ENCODE peak calls at places on chromosomes 7 and 10, in eight cellular contexts. One of them, this sample, is unnamed.

GRCh38 chr7:20218261-20218660 is 1.1 kb upstream of the MACC1 start:
- DNase-seq in mesothelial cell of epicardium: no peak
- DNase-seq in nephron progenitor cell: no peak
- DNase-seq in AG09319: no peak
- DNase-seq in astrocyte of the cerebellum: no peak
- DNase-seq in D721Med: no peak
- DNase-seq in omental fat pad: no peak
- DNase-seq in left ventricle myocardium inferior: no peak
- DNase-seq in this sample: no peak

GRCh38 chr10:99993994-99994689 is 15.6 kb downstream of the DNMBP start:
- DNase-seq in omental fat pad: no peak
- DNase-seq in D721Med: no peak
- DNase-seq in AG09319: peak; percentile 77
- DNase-seq in mesothelial cell of epicardium: no peak
- DNase-seq in left ventricle myocardium inferior: peak; percentile 25
- DNase-seq in nephron progenitor cell: no peak
- DNase-seq in astrocyte of the cerebellum: peak; percentile 79
- DNase-seq in this sample: no peak

GRCh38 chr7:46945328-46945727 is 636.6 kb downstream of the TNS3 start:
- DNase-seq in nephron progenitor cell: no peak
- DNase-seq in left ventricle myocardium inferior: no peak
- DNase-seq in mesothelial cell of epicardium: no peak
- DNase-seq in omental fat pad: no peak
- DNase-seq in astrocyte of the cerebellum: no peak
- DNase-seq in D721Med: peak; percentile 47
- DNase-seq in AG09319: no peak
- DNase-seq in this sample: no peak

GRCh38 chr7:149808311-149808710 is 29.9 kb upstream of the ZNF862 start:
- DNase-seq in omental fat pad: no peak
- DNase-seq in nephron progenitor cell: no peak
- DNase-seq in astrocyte of the cerebellum: no peak
- DNase-seq in left ventricle myocardium inferior: no peak
- DNase-seq in mesothelial cell of epicardium: no peak
- DNase-seq in AG09319: no peak
- DNase-seq in D721Med: no peak
- DNase-seq in this sample: no peak

GRCh38 chr7:92253251-92253650 is 7.5 kb downstream of the ANKIB1 start:
- DNase-seq in AG09319: no peak
- DNase-seq in astrocyte of the cerebellum: no peak
- DNase-seq in mesothelial cell of epicardium: no peak
- DNase-seq in omental fat pad: no peak
- DNase-seq in D721Med: no peak
- DNase-seq in left ventricle myocardium inferior: no peak
- DNase-seq in nephron progenitor cell: no peak
- DNase-seq in this sample: no peak

GRCh38 chr7:43764807-43765491 is 6.5 kb downstream of the BLVRA start:
- DNase-seq in D721Med: no peak
- DNase-seq in AG09319: no peak
- DNase-seq in left ventricle myocardium inferior: no peak
- DNase-seq in astrocyte of the cerebellum: no peak
- DNase-seq in mesothelial cell of epicardium: no peak
- DNase-seq in omental fat pad: no peak
- DNase-seq in nephron progenitor cell: no peak
- DNase-seq in this sample: no peak

GRCh38 chr10:131207176-131207575 is 104.3 kb downstream of the TCERG1L start:
- DNase-seq in omental fat pad: no peak
- DNase-seq in left ventricle myocardium inferior: no peak
- DNase-seq in AG09319: no peak
- DNase-seq in mesothelial cell of epicardium: peak; percentile 21
- DNase-seq in astrocyte of the cerebellum: no peak
- DNase-seq in nephron progenitor cell: no peak
- DNase-seq in D721Med: no peak
- DNase-seq in this sample: peak; percentile 14

GRCh38 chr7:95636140-95636539 is 39.8 kb upstream of the PDK4 start:
- DNase-seq in omental fat pad: no peak
- DNase-seq in astrocyte of the cerebellum: peak; percentile 24
- DNase-seq in mesothelial cell of epicardium: no peak
- DNase-seq in AG09319: no peak
- DNase-seq in nephron progenitor cell: no peak
- DNase-seq in D721Med: no peak
- DNase-seq in left ventricle myocardium inferior: no peak
- DNase-seq in this sample: no peak

GRCh38 chr10:35316346-35316967 is 19.9 kb upstream of the CCNY start:
- DNase-seq in omental fat pad: no peak
- DNase-seq in left ventricle myocardium inferior: no peak
- DNase-seq in AG09319: no peak
- DNase-seq in mesothelial cell of epicardium: no peak
- DNase-seq in astrocyte of the cerebellum: no peak
- DNase-seq in nephron progenitor cell: no peak
- DNase-seq in D721Med: no peak
- DNase-seq in this sample: no peak

GRCh38 chr7:139358541-139359365 is 941 bp upstream of the LUC7L2 start:
- DNase-seq in astrocyte of the cerebellum: peak; percentile 23
- DNase-seq in mesothelial cell of epicardium: no peak
- DNase-seq in omental fat pad: peak; percentile 56
- DNase-seq in AG09319: no peak
- DNase-seq in nephron progenitor cell: no peak
- DNase-seq in D721Med: no peak
- DNase-seq in left ventricle myocardium inferior: no peak
- DNase-seq in this sample: no peak

GRCh38 chr10:129969528-129970264 is 5.6 kb upstream of the EBF3 start:
- DNase-seq in nephron progenitor cell: peak; percentile 59
- DNase-seq in omental fat pad: no peak
- DNase-seq in D721Med: no peak
- DNase-seq in mesothelial cell of epicardium: no peak
- DNase-seq in astrocyte of the cerebellum: no peak
- DNase-seq in left ventricle myocardium inferior: no peak
- DNase-seq in AG09319: no peak
- DNase-seq in this sample: no peak

GRCh38 chr10:129967579-129968019 is 3.5 kb upstream of the EBF3 start:
- DNase-seq in astrocyte of the cerebellum: no peak
- DNase-seq in nephron progenitor cell: no peak
- DNase-seq in mesothelial cell of epicardium: no peak
- DNase-seq in D721Med: no peak
- DNase-seq in left ventricle myocardium inferior: no peak
- DNase-seq in omental fat pad: no peak
- DNase-seq in AG09319: no peak
- DNase-seq in this sample: no peak

GRCh38 chr10:129968020-129968861 is 4.2 kb upstream of the EBF3 start:
- DNase-seq in D721Med: no peak
- DNase-seq in nephron progenitor cell: peak; percentile 38
- DNase-seq in omental fat pad: no peak
- DNase-seq in AG09319: no peak
- DNase-seq in mesothelial cell of epicardium: no peak
- DNase-seq in astrocyte of the cerebellum: no peak
- DNase-seq in left ventricle myocardium inferior: no peak
- DNase-seq in this sample: no peak

GRCh38 chr10:129970404-129971364 is 6.6 kb upstream of the EBF3 start:
- DNase-seq in D721Med: no peak
- DNase-seq in astrocyte of the cerebellum: no peak
- DNase-seq in mesothelial cell of epicardium: no peak
- DNase-seq in nephron progenitor cell: peak; percentile 31
- DNase-seq in left ventricle myocardium inferior: no peak
- DNase-seq in omental fat pad: no peak
- DNase-seq in AG09319: no peak
- DNase-seq in this sample: no peak

GRCh38 chr10:129968937-129969527 is 5.0 kb upstream of the EBF3 start:
- DNase-seq in omental fat pad: no peak
- DNase-seq in left ventricle myocardium inferior: no peak
- DNase-seq in astrocyte of the cerebellum: no peak
- DNase-seq in nephron progenitor cell: peak; percentile 88
- DNase-seq in AG09319: no peak
- DNase-seq in D721Med: peak; percentile 59
- DNase-seq in mesothelial cell of epicardium: peak; percentile 87
- DNase-seq in this sample: peak; percentile 85
- TF ChIP-seq CTCF in omental fat pad: no peak
- TF ChIP-seq CTCF in left ventricle myocardium inferior: peak; percentile 80
- TF ChIP-seq CTCF in astrocyte of the cerebellum: peak; percentile 43
- TF ChIP-seq CTCF in nephron progenitor cell: peak; percentile 79
- TF ChIP-seq CTCF in AG09319: peak; percentile 47
- TF ChIP-seq CTCF in D721Med: peak; percentile 73
- TF ChIP-seq CTCF in mesothelial cell of epicardium: peak; percentile 83
- TF ChIP-seq CTCF in this sample: peak; percentile 80

GRCh38 chr10:84534168-84534567 is 205.8 kb downstream of the CCSER2 start:
- DNase-seq in omental fat pad: no peak
- DNase-seq in astrocyte of the cerebellum: no peak
- DNase-seq in left ventricle myocardium inferior: no peak
- DNase-seq in nephron progenitor cell: no peak
- DNase-seq in AG09319: no peak
- DNase-seq in mesothelial cell of epicardium: no peak
- DNase-seq in D721Med: no peak
- DNase-seq in this sample: no peak
- TF ChIP-seq CTCF in omental fat pad: no peak
- TF ChIP-seq CTCF in astrocyte of the cerebellum: no peak
- TF ChIP-seq CTCF in left ventricle myocardium inferior: peak; percentile 37
- TF ChIP-seq CTCF in nephron progenitor cell: no peak
- TF ChIP-seq CTCF in AG09319: no peak
- TF ChIP-seq CTCF in mesothelial cell of epicardium: no peak
- TF ChIP-seq CTCF in D721Med: peak; percentile 21
- TF ChIP-seq CTCF in this sample: peak; percentile 52

GRCh38 chr10:124339951-124340760 is 78.6 kb downstream of the OAT start:
- DNase-seq in left ventricle myocardium inferior: no peak
- DNase-seq in mesothelial cell of epicardium: peak; percentile 36
- DNase-seq in AG09319: peak; percentile 91
- DNase-seq in astrocyte of the cerebellum: peak; percentile 28
- DNase-seq in omental fat pad: no peak
- DNase-seq in D721Med: no peak
- DNase-seq in nephron progenitor cell: no peak
- DNase-seq in this sample: peak; percentile 18

GRCh38 chr10:124342821-124343170 is 75.9 kb downstream of the OAT start:
- DNase-seq in left ventricle myocardium inferior: no peak
- DNase-seq in omental fat pad: no peak
- DNase-seq in AG09319: no peak
- DNase-seq in nephron progenitor cell: no peak
- DNase-seq in D721Med: no peak
- DNase-seq in mesothelial cell of epicardium: no peak
- DNase-seq in astrocyte of the cerebellum: no peak
- DNase-seq in this sample: peak; percentile 15

GRCh38 chr10:124342136-124342820 is 76.4 kb downstream of the OAT start:
- DNase-seq in mesothelial cell of epicardium: no peak
- DNase-seq in D721Med: no peak
- DNase-seq in omental fat pad: no peak
- DNase-seq in AG09319: no peak
- DNase-seq in astrocyte of the cerebellum: no peak
- DNase-seq in left ventricle myocardium inferior: no peak
- DNase-seq in nephron progenitor cell: no peak
- DNase-seq in this sample: peak; percentile 12

GRCh38 chr10:124343351-124344265 is 75.1 kb downstream of the OAT start:
- DNase-seq in nephron progenitor cell: no peak
- DNase-seq in omental fat pad: no peak
- DNase-seq in mesothelial cell of epicardium: no peak
- DNase-seq in astrocyte of the cerebellum: no peak
- DNase-seq in left ventricle myocardium inferior: no peak
- DNase-seq in AG09319: no peak
- DNase-seq in D721Med: no peak
- DNase-seq in this sample: peak; percentile 12

GRCh38 chr10:124341768-124342135 is 77.0 kb downstream of the OAT start:
- DNase-seq in omental fat pad: no peak
- DNase-seq in nephron progenitor cell: no peak
- DNase-seq in astrocyte of the cerebellum: no peak
- DNase-seq in mesothelial cell of epicardium: no peak
- DNase-seq in AG09319: no peak
- DNase-seq in D721Med: no peak
- DNase-seq in left ventricle myocardium inferior: no peak
- DNase-seq in this sample: no peak
- TF ChIP-seq CTCF in omental fat pad: no peak
- TF ChIP-seq CTCF in nephron progenitor cell: no peak
- TF ChIP-seq CTCF in astrocyte of the cerebellum: no peak
- TF ChIP-seq CTCF in mesothelial cell of epicardium: no peak
- TF ChIP-seq CTCF in AG09319: no peak
- TF ChIP-seq CTCF in D721Med: no peak
- TF ChIP-seq CTCF in left ventricle myocardium inferior: no peak
- TF ChIP-seq CTCF in this sample: no peak

DNA sequence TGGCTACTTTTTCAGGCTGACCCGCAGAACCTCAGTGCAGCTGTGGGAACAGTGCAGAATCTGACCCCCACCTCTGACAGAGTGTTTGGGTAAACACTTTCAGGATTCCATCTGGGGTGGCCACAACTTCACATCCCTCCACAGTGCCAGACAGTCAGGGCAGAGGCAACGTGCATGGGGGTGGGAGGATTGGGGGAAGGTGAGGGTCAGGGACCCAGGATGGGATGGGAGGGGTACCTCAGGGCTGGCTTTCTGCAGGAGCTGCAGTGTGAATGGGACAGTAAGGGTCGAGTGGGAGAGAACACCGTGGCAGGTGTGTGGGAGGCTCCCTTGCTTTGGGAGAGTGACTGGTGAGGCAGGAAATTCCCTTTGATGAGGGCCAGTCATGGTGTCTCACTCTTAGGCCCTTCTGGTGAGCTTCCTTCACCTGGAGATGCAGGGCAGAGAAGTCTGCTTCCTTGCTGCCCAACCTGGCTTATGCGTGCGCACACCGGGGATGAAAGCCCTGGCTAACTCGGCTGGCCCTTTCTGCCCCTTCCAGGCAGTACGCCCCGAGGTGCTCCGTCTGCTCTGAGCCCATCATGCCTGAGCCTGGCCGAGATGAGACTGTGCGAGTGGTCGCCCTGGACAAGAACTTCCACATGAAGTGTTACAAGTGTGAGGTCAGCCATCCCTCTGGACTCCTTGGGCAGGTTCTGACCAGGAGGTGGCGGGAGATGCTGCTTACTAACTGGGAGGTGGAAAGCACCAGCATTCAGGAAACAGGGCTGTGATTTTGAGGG is 8.4 kb downstream of the ZYX start:
- DNase-seq in omental fat pad: peak; percentile 21
- DNase-seq in D721Med: no peak
- DNase-seq in mesothelial cell of epicardium: no peak
- DNase-seq in left ventricle myocardium inferior: no peak
- DNase-seq in nephron progenitor cell: no peak
- DNase-seq in astrocyte of the cerebellum: no peak
- DNase-seq in AG09319: no peak
- DNase-seq in this sample: peak; percentile 43
- TF ChIP-seq CTCF in omental fat pad: no peak
- TF ChIP-seq CTCF in D721Med: no peak
- TF ChIP-seq CTCF in mesothelial cell of epicardium: no peak
- TF ChIP-seq CTCF in left ventricle myocardium inferior: no peak
- TF ChIP-seq CTCF in nephron progenitor cell: no peak
- TF ChIP-seq CTCF in astrocyte of the cerebellum: no peak
- TF ChIP-seq CTCF in AG09319: no peak
- TF ChIP-seq CTCF in this sample: no peak

DNA sequence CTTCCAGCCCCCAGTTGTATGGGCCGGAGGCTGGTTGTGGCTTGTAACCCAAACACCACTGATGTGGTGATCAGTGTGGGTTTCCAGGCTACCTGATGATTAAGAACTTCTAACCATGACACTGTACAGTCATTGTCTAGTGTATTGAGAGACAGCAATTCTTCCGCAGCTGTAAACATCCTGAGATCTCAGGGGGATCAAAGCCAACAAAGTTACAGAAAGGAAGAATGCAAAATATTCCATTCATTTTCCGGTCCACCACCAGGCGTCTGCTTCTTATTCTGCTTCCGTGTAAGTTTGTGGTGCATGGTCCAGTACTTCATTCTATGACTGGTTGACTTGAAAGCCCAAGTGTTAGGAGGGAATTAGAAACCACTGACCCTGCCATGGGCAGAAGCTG is 10.3 kb upstream of the GLI3 start:
- DNase-seq in D721Med: no peak
- DNase-seq in nephron progenitor cell: no peak
- DNase-seq in mesothelial cell of epicardium: no peak
- DNase-seq in astrocyte of the cerebellum: peak; percentile 78
- DNase-seq in AG09319: no peak
- DNase-seq in omental fat pad: no peak
- DNase-seq in left ventricle myocardium inferior: no peak
- DNase-seq in this sample: no peak
- TF ChIP-seq CTCF in D721Med: no peak
- TF ChIP-seq CTCF in nephron progenitor cell: no peak
- TF ChIP-seq CTCF in mesothelial cell of epicardium: peak; percentile 38
- TF ChIP-seq CTCF in astrocyte of the cerebellum: peak; percentile 50
- TF ChIP-seq CTCF in AG09319: peak; percentile 18
- TF ChIP-seq CTCF in omental fat pad: no peak
- TF ChIP-seq CTCF in left ventricle myocardium inferior: peak; percentile 11
- TF ChIP-seq CTCF in this sample: no peak

This sample was measured in H9.